ENCODE peak calls at places on chromosomes 2 and 18, in six cellular contexts. N, A, K, Z, Y and H are unnamed samples.

GRCh38 chr18:6355789-6356589 is 58.7 kb downstream of the L3MBTL4 start:
- DNase-seq in Z (no peak), K (peak), A (no peak), Y (no peak), N (no peak), H (no peak)

GRCh38 chr2:86297382-86298147 is 39.9 kb downstream of the REEP1 start:
- DNase-seq in N (no peak), A (no peak), Y (no peak), K (no peak), Z (peak), H (no peak)

GRCh38 chr2:26462511-26463251 is 15.2 kb downstream of the OTOF start:
- DNase-seq in Z (no peak), A (peak), K (peak), Y (no peak), N (peak), H (peak)

GRCh38 chr18:9475643-9476580 is 599 bp downstream of the RALBP1 start:
- DNase-seq in K (peak), Z (no peak), N (peak), A (peak), Y (no peak), H (peak)

GRCh38 chr2:241273552-241273988 is 41.9 kb downstream of the HDLBP start:
- DNase-seq in N (no peak), Z (peak), Y (no peak), A (no peak), K (no peak), H (no peak)

GRCh38 chr2:218582085-218582484 is 13.4 kb downstream of the CNOT9 start:
- DNase-seq in Y (no peak), A (no peak), K (peak), Z (no peak), N (no peak), H (peak)

GRCh38 chr2:225771691-225772090 is 372.2 kb downstream of the NYAP2 start:
- DNase-seq in N (no peak), Z (no peak), A (no peak), K (no peak), Y (no peak), H (no peak)

GRCh38 chr2:120775801-120776589 is 40.3 kb downstream of the GLI2 start:
- DNase-seq in K (no peak), A (no peak), Y (no peak), N (no peak), Z (no peak), H (no peak)

GRCh38 chr2:69084492-69084891 is 71.5 kb downstream of the ANTXR1 start:
- DNase-seq in A (no peak), K (no peak), Z (no peak), Y (no peak), N (no peak), H (no peak)

GRCh38 chr2:36452279-36452678 is 96.7 kb downstream of the CRIM1 start:
- DNase-seq in N (no peak), A (no peak), K (peak), Y (no peak), Z (no peak), H (peak)

GRCh38 chr18:75376004-75376403 is 51.5 kb downstream of the SMIM21 start:
- DNase-seq in Y (no peak), Z (no peak), K (peak), N (no peak), A (no peak), H (no peak)

GRCh38 chr2:23312996-23313606 is 71.9 kb upstream of the KLHL29 start:
- DNase-seq in A (peak), K (peak), N (peak), Z (peak), Y (no peak), H (peak)

GRCh38 chr2:219247678-219248642 is 2.7 kb downstream of the STK16 start:
- DNase-seq in K (no peak), Z (no peak), N (peak), Y (no peak), A (no peak), H (no peak)

GRCh38 chr2:38619458-38620164 is 16.9 kb upstream of the HNRNPLL start:
- DNase-seq in Y (no peak), Z (no peak), A (no peak), N (no peak), K (peak), H (peak)

GRCh38 chr2:67486041-67486796 is 89.1 kb downstream of the ETAA1 start:
- DNase-seq in K (peak), N (no peak), A (no peak), Y (no peak), Z (no peak), H (peak)

GRCh38 chr2:167048829-167049228 is 160.5 kb downstream of the XIRP2 start:
- DNase-seq in K (no peak), A (no peak), Y (no peak), Z (no peak), N (no peak), H (no peak)

GRCh38 chr2:200199005-200199404 is 107.5 kb upstream of the SPATS2L start:
- DNase-seq in Z (no peak), N (no peak), A (no peak), Y (no peak), K (no peak), H (no peak)

GRCh38 chr18:8397034-8397433 is 212.2 kb upstream of the RAB12 start:
- DNase-seq in K (no peak), N (no peak), A (no peak), Y (no peak), Z (peak), H (no peak)

GRCh38 chr2:55120634-55121359 is 70.5 kb upstream of the RTN4 start:
- DNase-seq in A (no peak), N (peak), Z (peak), K (peak), Y (peak), H (peak)

DNA sequence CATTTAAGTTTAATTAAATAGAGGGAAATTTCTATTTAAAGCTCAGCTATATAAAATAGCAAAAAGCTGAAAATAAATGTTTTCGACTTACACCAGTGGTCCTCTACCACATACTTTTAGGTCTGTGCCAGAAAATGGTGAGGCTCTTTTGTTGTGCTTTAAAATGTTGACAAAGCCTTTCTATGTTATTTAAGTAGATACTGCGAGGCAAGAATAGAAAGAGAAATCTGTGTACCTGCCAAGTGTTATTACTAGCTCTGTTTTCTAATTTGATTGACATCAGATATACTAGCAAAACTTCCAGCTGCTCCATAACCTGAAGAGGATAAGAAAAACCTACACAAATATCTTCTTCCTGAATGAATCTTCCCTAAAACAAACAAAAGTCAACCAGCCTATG is 53.6 kb downstream of the LPIN2 start:
- DNase-seq in K (no peak), Z (no peak), N (no peak), Y (no peak), A (no peak), H (no peak)
- H3K4me3 ChIP-seq in K (no peak), Z (no peak), N (no peak), Y (no peak), A (no peak), H (no peak)

GRCh38 chr18:54906636-54907180 is 52.6 kb downstream of the CCDC68 start:
- DNase-seq in A (no peak), N (no peak), Y (no peak), Z (no peak), K (peak), H (no peak)
- TF ChIP-seq CTCF in A (no peak), N (no peak), Y (no peak), Z (no peak), K (no peak), H (no peak)

GRCh38 chr2:157470321-157470720 is 26.4 kb upstream of the CYTIP start:
- DNase-seq in K (no peak), A (no peak), Y (no peak), Z (no peak), N (no peak), H (no peak)
- H3K4me3 ChIP-seq in K (no peak), A (no peak), Y (no peak), Z (no peak), N (no peak), H (no peak)

DNA sequence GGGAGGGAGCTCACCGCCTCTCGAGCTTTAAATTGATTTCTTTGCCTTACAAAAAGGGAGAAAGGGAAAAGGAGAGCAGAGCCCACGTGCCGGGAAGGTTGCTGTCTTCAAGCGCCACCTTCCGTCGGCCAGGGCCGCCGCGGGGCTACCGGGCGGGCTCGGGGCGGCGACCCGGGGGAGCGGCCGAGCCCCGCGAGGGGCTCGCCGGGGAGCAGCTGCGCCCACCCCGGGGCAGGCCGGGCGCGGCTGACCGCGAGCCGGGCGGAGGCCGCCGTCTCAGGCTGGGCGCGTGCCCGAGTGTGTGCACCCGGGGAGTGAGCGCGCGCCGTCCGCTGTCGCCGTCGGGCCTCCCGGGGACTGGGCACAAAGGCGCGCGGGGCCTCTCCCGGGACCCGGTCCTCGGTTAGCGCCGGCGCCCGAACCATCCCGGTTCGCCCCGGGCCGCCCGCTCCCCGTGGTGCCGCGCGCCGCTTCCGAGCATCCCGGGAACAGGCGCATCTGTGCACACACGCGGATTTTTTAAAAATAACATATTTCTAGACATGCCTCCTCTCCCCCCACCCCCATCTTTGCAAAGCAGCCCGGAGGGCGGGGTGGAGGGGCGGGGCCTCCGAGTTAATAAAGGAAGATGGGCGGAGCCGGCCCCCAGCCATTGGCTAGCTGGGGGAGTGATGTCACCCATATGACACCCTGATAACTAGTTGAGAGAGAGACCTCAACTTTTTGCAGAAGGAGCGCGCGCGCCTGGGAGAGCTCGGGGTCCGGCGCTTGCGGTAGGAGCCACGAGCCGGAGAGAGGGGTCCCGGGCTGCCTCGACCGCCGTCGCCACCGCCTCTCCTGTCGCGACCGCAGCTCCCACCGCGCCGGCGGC is at the start of gene SOX11:
- DNase-seq in Z (no peak), A (no peak), Y (no peak), N (no peak), K (no peak), H (peak)
- TF ChIP-seq CTCF in Z (no peak), A (no peak), Y (no peak), N (no peak), K (no peak), H (no peak)

GRCh38 chr2:24399434-24400206 is 39.3 kb upstream of the ITSN2 start:
- DNase-seq in Y (no peak), A (no peak), K (no peak), N (no peak), Z (peak), H (peak)

GRCh38 chr2:24404582-24404981 is 44.2 kb upstream of the ITSN2 start:
- DNase-seq in Z (no peak), Y (no peak), N (no peak), A (no peak), K (peak), H (peak)

GRCh38 chr2:24403168-24403850 is 43.0 kb upstream of the ITSN2 start:
- DNase-seq in Z (no peak), K (no peak), Y (no peak), A (no peak), N (no peak), H (no peak)

GRCh38 chr2:24400207-24400907 is 40.0 kb upstream of the ITSN2 start:
- DNase-seq in A (no peak), Z (peak), K (no peak), N (no peak), Y (no peak), H (no peak)

GRCh38 chr2:24402242-24403092 is 42.1 kb upstream of the ITSN2 start:
- DNase-seq in A (no peak), N (no peak), Y (peak), K (no peak), Z (no peak), H (no peak)
- H3K4me3 ChIP-seq in A (no peak), N (no peak), Y (peak), K (peak), Z (no peak), H (peak)